ENCODE peak calls at places on chromosome 16, in four cellular contexts. One of them, this sample, is unnamed.

GRCh38 chr16:1651509-1652342 is 26.4 kb upstream of the JPT2 start:
- DNase-seq in HepG2: no peak
- DNase-seq in HCT116: no peak
- DNase-seq in mammary epithelial cell: no peak
- DNase-seq in this sample: peak

GRCh38 chr16:84826558-84826941 is 6.8 kb downstream of the CRISPLD2 start:
- DNase-seq in HCT116: no peak
- DNase-seq in mammary epithelial cell: no peak
- DNase-seq in HepG2: no peak
- DNase-seq in this sample: peak

GRCh38 chr16:71431176-71431575 is 10.7 kb downstream of the TLE7 start:
- DNase-seq in HCT116: no peak
- DNase-seq in HepG2: no peak
- DNase-seq in mammary epithelial cell: no peak
- DNase-seq in this sample: no peak

GRCh38 chr16:59684911-59685310 is 950.8 kb upstream of the GOT2 start:
- DNase-seq in mammary epithelial cell: peak
- DNase-seq in HCT116: no peak
- DNase-seq in HepG2: no peak
- DNase-seq in this sample: no peak

GRCh38 chr16:54446639-54447038 is 160.1 kb upstream of the IRX3 start:
- DNase-seq in HCT116: no peak
- DNase-seq in HepG2: no peak
- DNase-seq in mammary epithelial cell: peak
- DNase-seq in this sample: peak

GRCh38 chr16:56776562-56776961 is 46.6 kb downstream of the NUP93 start:
- DNase-seq in HCT116: no peak
- DNase-seq in HepG2: no peak
- DNase-seq in mammary epithelial cell: no peak
- DNase-seq in this sample: no peak

GRCh38 chr16:73071131-73071940 is 23.4 kb upstream of the ZFHX3 start:
- DNase-seq in mammary epithelial cell: no peak
- DNase-seq in HCT116: no peak
- DNase-seq in HepG2: peak
- DNase-seq in this sample: peak

GRCh38 chr16:53043986-53044571 is 8.6 kb downstream of the CHD9NB start:
- DNase-seq in HCT116: no peak
- DNase-seq in HepG2: peak
- DNase-seq in mammary epithelial cell: peak
- DNase-seq in this sample: no peak

GRCh38 chr16:29714396-29714795 is 31.4 kb downstream of the C16orf54 start:
- DNase-seq in HepG2: no peak
- DNase-seq in mammary epithelial cell: no peak
- DNase-seq in HCT116: no peak
- DNase-seq in this sample: no peak

GRCh38 chr16:27436921-27437650 is 35.1 kb downstream of the IL21R start:
- DNase-seq in mammary epithelial cell: no peak
- DNase-seq in HCT116: no peak
- DNase-seq in HepG2: no peak
- DNase-seq in this sample: no peak

GRCh38 chr16:85369741-85370528 is 243.2 kb upstream of the GSE1 start:
- DNase-seq in HepG2: peak
- DNase-seq in HCT116: no peak
- DNase-seq in mammary epithelial cell: no peak
- DNase-seq in this sample: peak

GRCh38 chr16:68823401-68823800 is 19.9 kb upstream of the TANGO6 start:
- DNase-seq in HepG2: no peak
- DNase-seq in HCT116: no peak
- DNase-seq in mammary epithelial cell: peak
- DNase-seq in this sample: peak

GRCh38 chr16:84650062-84650991 is 2.0 kb downstream of the KLHL36 start:
- DNase-seq in mammary epithelial cell: peak
- DNase-seq in HepG2: peak
- DNase-seq in HCT116: no peak
- DNase-seq in this sample: peak

GRCh38 chr16:13453325-13453724 is 466.6 kb upstream of the ERCC4 start:
- DNase-seq in HepG2: no peak
- DNase-seq in mammary epithelial cell: peak
- DNase-seq in HCT116: no peak
- DNase-seq in this sample: no peak

GRCh38 chr16:83713597-83713996 is 94.2 kb upstream of the HSBP1 start:
- DNase-seq in HepG2: no peak
- DNase-seq in mammary epithelial cell: no peak
- DNase-seq in HCT116: no peak
- DNase-seq in this sample: no peak

GRCh38 chr16:797686-798085 is 2.8 kb downstream of the GNG13 start:
- DNase-seq in HepG2: no peak
- DNase-seq in HCT116: no peak
- DNase-seq in mammary epithelial cell: no peak
- DNase-seq in this sample: no peak

GRCh38 chr16:85211247-85211910 is 99.1 kb upstream of the CIBAR2 start:
- DNase-seq in HepG2: no peak
- DNase-seq in mammary epithelial cell: peak
- DNase-seq in HCT116: no peak
- DNase-seq in this sample: peak

GRCh38 chr16:85673529-85674417 is 15.0 kb downstream of the GINS2 start:
- DNase-seq in mammary epithelial cell: no peak
- DNase-seq in HCT116: no peak
- DNase-seq in HepG2: no peak
- DNase-seq in this sample: no peak

GRCh38 chr16:77117687-77118086 is 73.3 kb upstream of the MON1B start:
- DNase-seq in HepG2: no peak
- DNase-seq in HCT116: no peak
- DNase-seq in mammary epithelial cell: peak
- DNase-seq in this sample: no peak

GRCh38 chr16:66525396-66526180 is 24.3 kb downstream of the TK2 start:
- DNase-seq in HepG2: no peak
- DNase-seq in mammary epithelial cell: peak
- DNase-seq in HCT116: no peak
- DNase-seq in this sample: peak

GRCh38 chr16:20401066-20401465 is 3.5 kb downstream of the PDILT start:
- DNase-seq in mammary epithelial cell: no peak
- DNase-seq in HepG2: no peak
- DNase-seq in HCT116: no peak
- DNase-seq in this sample: no peak
- H3K4me2 ChIP-seq in mammary epithelial cell: no peak
- H3K4me2 ChIP-seq in HepG2: peak
- H3K4me2 ChIP-seq in HCT116: no peak
- H3K4me2 ChIP-seq in this sample: no peak

GRCh38 chr16:57822861-57823260 is 20.6 kb upstream of the KIFC3 start:
- DNase-seq in mammary epithelial cell: no peak
- DNase-seq in HepG2: no peak
- DNase-seq in HCT116: no peak
- DNase-seq in this sample: no peak

GRCh38 chr16:57826040-57826434 is 23.7 kb upstream of the KIFC3 start:
- DNase-seq in HCT116: no peak
- DNase-seq in mammary epithelial cell: no peak
- DNase-seq in HepG2: no peak
- DNase-seq in this sample: no peak

GRCh38 chr16:57825298-57826039 is 23.2 kb upstream of the KIFC3 start:
- DNase-seq in HCT116: no peak
- DNase-seq in HepG2: no peak
- DNase-seq in mammary epithelial cell: no peak
- DNase-seq in this sample: no peak

GRCh38 chr16:57823836-57824235 is 21.5 kb upstream of the KIFC3 start:
- DNase-seq in HCT116: no peak
- DNase-seq in HepG2: no peak
- DNase-seq in mammary epithelial cell: peak
- DNase-seq in this sample: no peak

DNA sequence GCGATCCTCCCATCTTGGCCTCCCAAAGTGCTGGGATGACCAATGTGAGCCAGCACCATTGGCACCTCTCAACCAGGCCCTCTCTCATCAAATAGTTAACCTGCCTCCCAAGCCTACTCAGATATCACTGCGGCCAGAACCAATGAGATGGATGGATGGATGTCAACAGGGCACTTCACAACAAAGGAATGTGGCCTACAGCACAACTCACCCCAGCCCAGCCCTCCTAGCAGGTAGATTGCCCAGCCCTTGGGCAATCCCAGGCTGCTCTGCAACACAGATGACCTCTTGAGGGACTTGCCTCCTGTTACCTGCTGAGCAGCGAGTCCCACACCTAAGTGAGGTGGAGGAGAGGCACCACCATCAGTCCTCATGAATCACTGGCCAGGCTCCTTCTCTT is 22.6 kb upstream of the KIFC3 start:
- DNase-seq in HCT116: no peak
- DNase-seq in mammary epithelial cell: peak
- DNase-seq in HepG2: peak
- DNase-seq in this sample: no peak
- H3K4me2 ChIP-seq in HCT116: peak
- H3K4me2 ChIP-seq in mammary epithelial cell: no peak
- H3K4me2 ChIP-seq in HepG2: peak
- H3K4me2 ChIP-seq in this sample: no peak

GRCh38 chr16:21643787-21644186 is 8.6 kb downstream of the IGSF6 start:
- DNase-seq in mammary epithelial cell: no peak
- DNase-seq in HepG2: no peak
- DNase-seq in HCT116: no peak
- DNase-seq in this sample: no peak
- H3K4me2 ChIP-seq in mammary epithelial cell: no peak
- H3K4me2 ChIP-seq in HepG2: no peak
- H3K4me2 ChIP-seq in HCT116: no peak
- H3K4me2 ChIP-seq in this sample: no peak

GRCh38 chr16:4505356-4506153 is 29.4 kb downstream of the HMOX2 start:
- DNase-seq in HCT116: no peak
- DNase-seq in mammary epithelial cell: no peak
- DNase-seq in HepG2: no peak
- DNase-seq in this sample: no peak
- H3K4me2 ChIP-seq in HCT116: no peak
- H3K4me2 ChIP-seq in mammary epithelial cell: no peak
- H3K4me2 ChIP-seq in HepG2: no peak
- H3K4me2 ChIP-seq in this sample: no peak

This sample was measured in mesenchymal stem cell.